ENCODE peak calls at places on chromosomes 3 and 15, in seven cellular contexts. S is GM13976, A is NCI-H2171 treated with DMSO at 0.1 percent for 48 hours, X is left colon, N is anterior cingulate cortex, C is mucosa of gallbladder, G is NCI-H82. F is an unnamed sample.

GRCh38 chr3:15859507-15860013 is 61.8 kb upstream of the ANKRD28 start:
- DNase-seq in C (peak), S (peak), G (peak), N (peak), A (peak), X (peak), F (peak)

GRCh38 chr15:43762824-43763223 is 13.9 kb downstream of the ELL3 start:
- DNase-seq in X (no peak), G (no peak), N (no peak), A (no peak), S (no peak), C (no peak), F (no peak)

GRCh38 chr15:25933456-25934158 is 70.5 kb upstream of the ATP10A start:
- DNase-seq in X (peak), N (peak), S (no peak), G (peak), C (peak), A (peak), F (peak)

GRCh38 chr15:96703794-96704550 is 373.5 kb downstream of the NR2F2 start:
- DNase-seq in A (no peak), X (no peak), G (no peak), N (no peak), S (no peak), C (no peak), F (no peak)

GRCh38 chr3:191412764-191413163 is 48.2 kb upstream of the PYDC2 start:
- DNase-seq in N (peak), S (no peak), X (no peak), G (no peak), C (no peak), A (peak), F (peak)

GRCh38 chr3:120602682-120603081 is 6.5 kb downstream of the NDUFB4 start:
- DNase-seq in C (no peak), S (no peak), X (no peak), A (no peak), G (no peak), N (no peak), F (no peak)

GRCh38 chr3:58052373-58053273 is 44.4 kb downstream of the FLNB start:
- DNase-seq in C (peak), A (no peak), G (no peak), N (peak), S (no peak), X (peak), F (no peak)

GRCh38 chr3:100777271-100777670 is 68.0 kb downstream of the TFG start:
- DNase-seq in N (no peak), A (no peak), G (no peak), C (no peak), S (no peak), X (no peak), F (no peak)

GRCh38 chr15:88882745-88883144 is 12.6 kb downstream of the HAPLN3 start:
- DNase-seq in S (no peak), C (no peak), G (no peak), X (no peak), N (no peak), A (no peak), F (no peak)

GRCh38 chr3:162435750-162436149 is 939.1 kb downstream of the OTOL1 start:
- DNase-seq in N (no peak), S (no peak), X (no peak), G (no peak), C (no peak), A (no peak), F (no peak)

GRCh38 chr3:180747805-180748361 is 68.6 kb upstream of the CCDC39 start:
- DNase-seq in G (peak), C (no peak), A (no peak), S (no peak), N (no peak), X (no peak), F (no peak)

GRCh38 chr15:48682949-48683651 is 37.6 kb upstream of the FBN1 start:
- DNase-seq in X (peak), G (no peak), A (no peak), C (peak), N (no peak), S (no peak), F (no peak)

GRCh38 chr3:100834332-100834731 is 125.0 kb downstream of the TFG start:
- DNase-seq in S (no peak), A (no peak), N (no peak), G (no peak), X (no peak), C (no peak), F (no peak)

GRCh38 chr15:79099692-79100091 is 9.1 kb upstream of the RASGRF1 start:
- DNase-seq in X (no peak), G (no peak), S (no peak), A (no peak), N (no peak), C (no peak), F (no peak)

GRCh38 chr15:39736646-39737550 is 45.7 kb downstream of the FSIP1 start:
- DNase-seq in N (no peak), S (no peak), A (peak), C (no peak), X (no peak), G (peak), F (peak)

GRCh38 chr3:128372281-128372680 is 94.4 kb downstream of the DNAJB8 start:
- DNase-seq in X (no peak), N (no peak), G (no peak), C (no peak), A (no peak), S (peak), F (no peak)

GRCh38 chr3:45546636-45547201 is 47.8 kb upstream of the LIMD1 start:
- DNase-seq in X (no peak), S (no peak), N (no peak), A (no peak), G (peak), C (no peak), F (no peak)

GRCh38 chr3:126677862-126678549 is 23.1 kb upstream of the TXNRD3 start:
- DNase-seq in N (no peak), G (no peak), X (no peak), C (no peak), S (no peak), A (peak), F (no peak)

GRCh38 chr3:48963591-48963990 is 26.4 kb upstream of the P4HTM start:
- DNase-seq in A (no peak), C (no peak), G (no peak), N (no peak), S (no peak), X (no peak), F (no peak)

F was measured in NCI-H524.